ENCODE peak calls at places on chromosomes 2 and 18, in nine cellular contexts. One of them, this sample, is unnamed.
A peak's percentile ranks its signal among the peaks of the same experiment; 100 is the strongest.

GRCh38 chr2:101064505-101064867 is 62.4 kb downstream of the RPL31 start:
- ATAC-seq in left lung: no peak
- ATAC-seq in Right ventricle myocardium superior: no peak
- ATAC-seq in stimulated activated naive CD8-positive, alpha-beta T cell treated with anti-CD3 and anti-CD28 coated beads, Interleukin-15, Interleukin-2, amounts not matched to agents 100 U/mL and 50 U/mL, for 24 hours: no peak
- ATAC-seq in right lobe of liver: no peak
- ATAC-seq in K562: no peak
- ATAC-seq in mucosa of descending colon: no peak
- ATAC-seq in stimulated activated effector memory CD8-positive, alpha-beta T cell treated with anti-CD3 and anti-CD28 coated beads, Interleukin-12 subunit alpha, Interleukin-12 subunit beta, amount 100 ng/mL, for 72 hours: no peak
- ATAC-seq in left lobe of liver: no peak
- ATAC-seq in this sample: no peak

GRCh38 chr2:120538691-120539420 is 192.9 kb downstream of the INHBB start:
- ATAC-seq in left lung: no peak
- ATAC-seq in Right ventricle myocardium superior: no peak
- ATAC-seq in stimulated activated naive CD8-positive, alpha-beta T cell treated with anti-CD3 and anti-CD28 coated beads, Interleukin-15, Interleukin-2, amounts not matched to agents 100 U/mL and 50 U/mL, for 24 hours: no peak
- ATAC-seq in right lobe of liver: no peak
- ATAC-seq in K562: no peak
- ATAC-seq in mucosa of descending colon: no peak
- ATAC-seq in stimulated activated effector memory CD8-positive, alpha-beta T cell treated with anti-CD3 and anti-CD28 coated beads, Interleukin-12 subunit alpha, Interleukin-12 subunit beta, amount 100 ng/mL, for 72 hours: no peak
- ATAC-seq in left lobe of liver: no peak
- ATAC-seq in this sample: no peak

GRCh38 chr2:6945087-6945813 is 28.0 kb downstream of the RNF144A start:
- ATAC-seq in left lung: no peak
- ATAC-seq in Right ventricle myocardium superior: peak; percentile 25
- ATAC-seq in stimulated activated naive CD8-positive, alpha-beta T cell treated with anti-CD3 and anti-CD28 coated beads, Interleukin-15, Interleukin-2, amounts not matched to agents 100 U/mL and 50 U/mL, for 24 hours: peak; percentile 24
- ATAC-seq in right lobe of liver: peak; percentile 78
- ATAC-seq in K562: no peak
- ATAC-seq in mucosa of descending colon: no peak
- ATAC-seq in stimulated activated effector memory CD8-positive, alpha-beta T cell treated with anti-CD3 and anti-CD28 coated beads, Interleukin-12 subunit alpha, Interleukin-12 subunit beta, amount 100 ng/mL, for 72 hours: peak; percentile 22
- ATAC-seq in left lobe of liver: peak; percentile 69
- ATAC-seq in this sample: peak; percentile 58

GRCh38 chr2:234243871-234244565 is 193.5 kb downstream of the SPP2 start:
- ATAC-seq in left lung: peak; percentile 41
- ATAC-seq in Right ventricle myocardium superior: no peak
- ATAC-seq in stimulated activated naive CD8-positive, alpha-beta T cell treated with anti-CD3 and anti-CD28 coated beads, Interleukin-15, Interleukin-2, amounts not matched to agents 100 U/mL and 50 U/mL, for 24 hours: no peak
- ATAC-seq in right lobe of liver: no peak
- ATAC-seq in K562: no peak
- ATAC-seq in mucosa of descending colon: no peak
- ATAC-seq in stimulated activated effector memory CD8-positive, alpha-beta T cell treated with anti-CD3 and anti-CD28 coated beads, Interleukin-12 subunit alpha, Interleukin-12 subunit beta, amount 100 ng/mL, for 72 hours: no peak
- ATAC-seq in left lobe of liver: no peak
- ATAC-seq in this sample: no peak

GRCh38 chr2:8540552-8541055 is 141.3 kb upstream of the ID2 start:
- ATAC-seq in left lung: no peak
- ATAC-seq in Right ventricle myocardium superior: no peak
- ATAC-seq in stimulated activated naive CD8-positive, alpha-beta T cell treated with anti-CD3 and anti-CD28 coated beads, Interleukin-15, Interleukin-2, amounts not matched to agents 100 U/mL and 50 U/mL, for 24 hours: no peak
- ATAC-seq in right lobe of liver: no peak
- ATAC-seq in K562: no peak
- ATAC-seq in mucosa of descending colon: no peak
- ATAC-seq in stimulated activated effector memory CD8-positive, alpha-beta T cell treated with anti-CD3 and anti-CD28 coated beads, Interleukin-12 subunit alpha, Interleukin-12 subunit beta, amount 100 ng/mL, for 72 hours: no peak
- ATAC-seq in left lobe of liver: no peak
- ATAC-seq in this sample: no peak

GRCh38 chr2:207939342-207940108 is 85.8 kb downstream of the PLEKHM3 start:
- ATAC-seq in left lung: peak; percentile 66
- ATAC-seq in Right ventricle myocardium superior: peak; percentile 37
- ATAC-seq in stimulated activated naive CD8-positive, alpha-beta T cell treated with anti-CD3 and anti-CD28 coated beads, Interleukin-15, Interleukin-2, amounts not matched to agents 100 U/mL and 50 U/mL, for 24 hours: no peak
- ATAC-seq in right lobe of liver: no peak
- ATAC-seq in K562: no peak
- ATAC-seq in mucosa of descending colon: peak; percentile 96
- ATAC-seq in stimulated activated effector memory CD8-positive, alpha-beta T cell treated with anti-CD3 and anti-CD28 coated beads, Interleukin-12 subunit alpha, Interleukin-12 subunit beta, amount 100 ng/mL, for 72 hours: no peak
- ATAC-seq in left lobe of liver: no peak
- ATAC-seq in this sample: no peak

GRCh38 chr2:1769703-1770422 is 25.5 kb upstream of the PXDN start:
- ATAC-seq in left lung: peak; percentile 93
- ATAC-seq in Right ventricle myocardium superior: peak; percentile 68
- ATAC-seq in stimulated activated naive CD8-positive, alpha-beta T cell treated with anti-CD3 and anti-CD28 coated beads, Interleukin-15, Interleukin-2, amounts not matched to agents 100 U/mL and 50 U/mL, for 24 hours: no peak
- ATAC-seq in right lobe of liver: peak; percentile 87
- ATAC-seq in K562: peak; percentile 96
- ATAC-seq in mucosa of descending colon: peak; percentile 97
- ATAC-seq in stimulated activated effector memory CD8-positive, alpha-beta T cell treated with anti-CD3 and anti-CD28 coated beads, Interleukin-12 subunit alpha, Interleukin-12 subunit beta, amount 100 ng/mL, for 72 hours: no peak
- ATAC-seq in left lobe of liver: peak; percentile 96
- ATAC-seq in this sample: peak; percentile 54

GRCh38 chr2:1707771-1708351 is 36.5 kb downstream of the PXDN start:
- ATAC-seq in left lung: peak; percentile 92
- ATAC-seq in Right ventricle myocardium superior: peak; percentile 84
- ATAC-seq in stimulated activated naive CD8-positive, alpha-beta T cell treated with anti-CD3 and anti-CD28 coated beads, Interleukin-15, Interleukin-2, amounts not matched to agents 100 U/mL and 50 U/mL, for 24 hours: no peak
- ATAC-seq in right lobe of liver: peak; percentile 87
- ATAC-seq in K562: no peak
- ATAC-seq in mucosa of descending colon: peak; percentile 75
- ATAC-seq in stimulated activated effector memory CD8-positive, alpha-beta T cell treated with anti-CD3 and anti-CD28 coated beads, Interleukin-12 subunit alpha, Interleukin-12 subunit beta, amount 100 ng/mL, for 72 hours: no peak
- ATAC-seq in left lobe of liver: peak; percentile 63
- ATAC-seq in this sample: no peak

GRCh38 chr18:31680836-31681568 is 3.4 kb downstream of the B4GALT6 start:
- ATAC-seq in left lung: no peak
- ATAC-seq in Right ventricle myocardium superior: no peak
- ATAC-seq in stimulated activated naive CD8-positive, alpha-beta T cell treated with anti-CD3 and anti-CD28 coated beads, Interleukin-15, Interleukin-2, amounts not matched to agents 100 U/mL and 50 U/mL, for 24 hours: no peak
- ATAC-seq in right lobe of liver: no peak
- ATAC-seq in K562: peak; percentile 78
- ATAC-seq in mucosa of descending colon: peak; percentile 61
- ATAC-seq in stimulated activated effector memory CD8-positive, alpha-beta T cell treated with anti-CD3 and anti-CD28 coated beads, Interleukin-12 subunit alpha, Interleukin-12 subunit beta, amount 100 ng/mL, for 72 hours: no peak
- ATAC-seq in left lobe of liver: no peak
- ATAC-seq in this sample: no peak

GRCh38 chr18:11532758-11533512 is 76.5 kb upstream of the SLC35G4 start:
- ATAC-seq in left lung: no peak
- ATAC-seq in Right ventricle myocardium superior: no peak
- ATAC-seq in stimulated activated naive CD8-positive, alpha-beta T cell treated with anti-CD3 and anti-CD28 coated beads, Interleukin-15, Interleukin-2, amounts not matched to agents 100 U/mL and 50 U/mL, for 24 hours: no peak
- ATAC-seq in right lobe of liver: no peak
- ATAC-seq in K562: no peak
- ATAC-seq in mucosa of descending colon: no peak
- ATAC-seq in stimulated activated effector memory CD8-positive, alpha-beta T cell treated with anti-CD3 and anti-CD28 coated beads, Interleukin-12 subunit alpha, Interleukin-12 subunit beta, amount 100 ng/mL, for 72 hours: no peak
- ATAC-seq in left lobe of liver: no peak
- ATAC-seq in this sample: no peak

GRCh38 chr2:165902929-165903328 is 50.6 kb downstream of the TTC21B start:
- ATAC-seq in left lung: peak; percentile 38
- ATAC-seq in Right ventricle myocardium superior: peak; percentile 52
- ATAC-seq in stimulated activated naive CD8-positive, alpha-beta T cell treated with anti-CD3 and anti-CD28 coated beads, Interleukin-15, Interleukin-2, amounts not matched to agents 100 U/mL and 50 U/mL, for 24 hours: no peak
- ATAC-seq in right lobe of liver: peak; percentile 95
- ATAC-seq in K562: peak; percentile 63
- ATAC-seq in mucosa of descending colon: peak; percentile 74
- ATAC-seq in stimulated activated effector memory CD8-positive, alpha-beta T cell treated with anti-CD3 and anti-CD28 coated beads, Interleukin-12 subunit alpha, Interleukin-12 subunit beta, amount 100 ng/mL, for 72 hours: no peak
- ATAC-seq in left lobe of liver: peak; percentile 87
- ATAC-seq in this sample: no peak

GRCh38 chr2:203871371-203871983 is 3.9 kb downstream of the CTLA4 start:
- ATAC-seq in left lung: peak; percentile 46
- ATAC-seq in Right ventricle myocardium superior: peak; percentile 27
- ATAC-seq in stimulated activated naive CD8-positive, alpha-beta T cell treated with anti-CD3 and anti-CD28 coated beads, Interleukin-15, Interleukin-2, amounts not matched to agents 100 U/mL and 50 U/mL, for 24 hours: peak; percentile 73
- ATAC-seq in right lobe of liver: peak; percentile 29
- ATAC-seq in K562: no peak
- ATAC-seq in mucosa of descending colon: peak; percentile 17
- ATAC-seq in stimulated activated effector memory CD8-positive, alpha-beta T cell treated with anti-CD3 and anti-CD28 coated beads, Interleukin-12 subunit alpha, Interleukin-12 subunit beta, amount 100 ng/mL, for 72 hours: peak; percentile 80
- ATAC-seq in left lobe of liver: no peak
- ATAC-seq in this sample: peak; percentile 61

GRCh38 chr2:102399499-102400141 is 23.3 kb upstream of the IL18RAP start:
- ATAC-seq in left lung: no peak
- ATAC-seq in Right ventricle myocardium superior: no peak
- ATAC-seq in stimulated activated naive CD8-positive, alpha-beta T cell treated with anti-CD3 and anti-CD28 coated beads, Interleukin-15, Interleukin-2, amounts not matched to agents 100 U/mL and 50 U/mL, for 24 hours: peak; percentile 43
- ATAC-seq in right lobe of liver: no peak
- ATAC-seq in K562: peak; percentile 31
- ATAC-seq in mucosa of descending colon: peak; percentile 12
- ATAC-seq in stimulated activated effector memory CD8-positive, alpha-beta T cell treated with anti-CD3 and anti-CD28 coated beads, Interleukin-12 subunit alpha, Interleukin-12 subunit beta, amount 100 ng/mL, for 72 hours: peak; percentile 19
- ATAC-seq in left lobe of liver: no peak
- ATAC-seq in this sample: no peak

GRCh38 chr18:8106603-8107002 is 502.6 kb upstream of the RAB12 start:
- ATAC-seq in left lung: no peak
- ATAC-seq in Right ventricle myocardium superior: no peak
- ATAC-seq in stimulated activated naive CD8-positive, alpha-beta T cell treated with anti-CD3 and anti-CD28 coated beads, Interleukin-15, Interleukin-2, amounts not matched to agents 100 U/mL and 50 U/mL, for 24 hours: no peak
- ATAC-seq in right lobe of liver: no peak
- ATAC-seq in K562: no peak
- ATAC-seq in mucosa of descending colon: no peak
- ATAC-seq in stimulated activated effector memory CD8-positive, alpha-beta T cell treated with anti-CD3 and anti-CD28 coated beads, Interleukin-12 subunit alpha, Interleukin-12 subunit beta, amount 100 ng/mL, for 72 hours: no peak
- ATAC-seq in left lobe of liver: no peak
- ATAC-seq in this sample: no peak

GRCh38 chr2:209358992-209359391 is 64.9 kb upstream of the MAP2 start:
- ATAC-seq in left lung: no peak
- ATAC-seq in Right ventricle myocardium superior: peak; percentile 71
- ATAC-seq in stimulated activated naive CD8-positive, alpha-beta T cell treated with anti-CD3 and anti-CD28 coated beads, Interleukin-15, Interleukin-2, amounts not matched to agents 100 U/mL and 50 U/mL, for 24 hours: no peak
- ATAC-seq in right lobe of liver: no peak
- ATAC-seq in K562: no peak
- ATAC-seq in mucosa of descending colon: no peak
- ATAC-seq in stimulated activated effector memory CD8-positive, alpha-beta T cell treated with anti-CD3 and anti-CD28 coated beads, Interleukin-12 subunit alpha, Interleukin-12 subunit beta, amount 100 ng/mL, for 72 hours: no peak
- ATAC-seq in left lobe of liver: no peak
- ATAC-seq in this sample: no peak

GRCh38 chr2:287471-287885 is 413 bp downstream of the ALKAL2 start:
- ATAC-seq in left lung: peak; percentile 69
- ATAC-seq in Right ventricle myocardium superior: peak; percentile 46
- ATAC-seq in stimulated activated naive CD8-positive, alpha-beta T cell treated with anti-CD3 and anti-CD28 coated beads, Interleukin-15, Interleukin-2, amounts not matched to agents 100 U/mL and 50 U/mL, for 24 hours: peak; percentile 24
- ATAC-seq in right lobe of liver: peak; percentile 36
- ATAC-seq in K562: no peak
- ATAC-seq in mucosa of descending colon: peak; percentile 65
- ATAC-seq in stimulated activated effector memory CD8-positive, alpha-beta T cell treated with anti-CD3 and anti-CD28 coated beads, Interleukin-12 subunit alpha, Interleukin-12 subunit beta, amount 100 ng/mL, for 72 hours: peak; percentile 60
- ATAC-seq in left lobe of liver: peak; percentile 41
- ATAC-seq in this sample: no peak

GRCh38 chr2:229141626-229142025 is 129.5 kb downstream of the PID1 start:
- ATAC-seq in left lung: no peak
- ATAC-seq in Right ventricle myocardium superior: no peak
- ATAC-seq in stimulated activated naive CD8-positive, alpha-beta T cell treated with anti-CD3 and anti-CD28 coated beads, Interleukin-15, Interleukin-2, amounts not matched to agents 100 U/mL and 50 U/mL, for 24 hours: no peak
- ATAC-seq in right lobe of liver: no peak
- ATAC-seq in K562: no peak
- ATAC-seq in mucosa of descending colon: peak; percentile 39
- ATAC-seq in stimulated activated effector memory CD8-positive, alpha-beta T cell treated with anti-CD3 and anti-CD28 coated beads, Interleukin-12 subunit alpha, Interleukin-12 subunit beta, amount 100 ng/mL, for 72 hours: no peak
- ATAC-seq in left lobe of liver: no peak
- ATAC-seq in this sample: no peak

GRCh38 chr2:203861197-203861596 is 6.4 kb upstream of the CTLA4 start:
- ATAC-seq in left lung: no peak
- ATAC-seq in Right ventricle myocardium superior: no peak
- ATAC-seq in stimulated activated naive CD8-positive, alpha-beta T cell treated with anti-CD3 and anti-CD28 coated beads, Interleukin-15, Interleukin-2, amounts not matched to agents 100 U/mL and 50 U/mL, for 24 hours: peak; percentile 91
- ATAC-seq in right lobe of liver: no peak
- ATAC-seq in K562: no peak
- ATAC-seq in mucosa of descending colon: no peak
- ATAC-seq in stimulated activated effector memory CD8-positive, alpha-beta T cell treated with anti-CD3 and anti-CD28 coated beads, Interleukin-12 subunit alpha, Interleukin-12 subunit beta, amount 100 ng/mL, for 72 hours: no peak
- ATAC-seq in left lobe of liver: no peak
- ATAC-seq in this sample: peak; percentile 57

GRCh38 chr2:166803314-166803986 is 84.8 kb upstream of the XIRP2 start:
- ATAC-seq in left lung: no peak
- ATAC-seq in Right ventricle myocardium superior: no peak
- ATAC-seq in stimulated activated naive CD8-positive, alpha-beta T cell treated with anti-CD3 and anti-CD28 coated beads, Interleukin-15, Interleukin-2, amounts not matched to agents 100 U/mL and 50 U/mL, for 24 hours: no peak
- ATAC-seq in right lobe of liver: no peak
- ATAC-seq in K562: no peak
- ATAC-seq in mucosa of descending colon: peak; percentile 42
- ATAC-seq in stimulated activated effector memory CD8-positive, alpha-beta T cell treated with anti-CD3 and anti-CD28 coated beads, Interleukin-12 subunit alpha, Interleukin-12 subunit beta, amount 100 ng/mL, for 72 hours: no peak
- ATAC-seq in left lobe of liver: no peak
- ATAC-seq in this sample: no peak

GRCh38 chr2:105836840-105837692 is 92.4 kb downstream of the NCK2 start:
- ATAC-seq in left lung: no peak
- ATAC-seq in Right ventricle myocardium superior: no peak
- ATAC-seq in stimulated activated naive CD8-positive, alpha-beta T cell treated with anti-CD3 and anti-CD28 coated beads, Interleukin-15, Interleukin-2, amounts not matched to agents 100 U/mL and 50 U/mL, for 24 hours: peak; percentile 87
- ATAC-seq in right lobe of liver: no peak
- ATAC-seq in K562: no peak
- ATAC-seq in mucosa of descending colon: no peak
- ATAC-seq in stimulated activated effector memory CD8-positive, alpha-beta T cell treated with anti-CD3 and anti-CD28 coated beads, Interleukin-12 subunit alpha, Interleukin-12 subunit beta, amount 100 ng/mL, for 72 hours: peak; percentile 96
- ATAC-seq in left lobe of liver: no peak
- ATAC-seq in this sample: peak; percentile 79